ENCODE peak calls at places on chromosomes 2 and 18, in five cellular contexts. C is neural progenitor cell, T is HepG2, I is hepatocyte, N is fibroblast of lung. D is an unnamed sample.

GRCh38 chr2:96584017-96584416 is 47.5 kb downstream of the ARID5A start:
- DNase-seq in C (no peak), T (no peak), I (no peak), N (no peak), D (no peak)

GRCh38 chr2:79716266-79716665 is 203.4 kb downstream of the CTNNA2 start:
- DNase-seq in C (peak; percentile 3), T (no peak), I (no peak), N (no peak), D (no peak)

GRCh38 chr2:113834057-113834720 is 55.7 kb upstream of the ACTR3 start:
- DNase-seq in C (no peak), T (no peak), I (no peak), N (no peak), D (no peak)

GRCh38 chr2:219124379-219125110 is 36.1 kb downstream of the NHEJ1 start:
- DNase-seq in C (no peak), T (no peak), I (peak; percentile 79), N (peak; percentile 80), D (no peak)

GRCh38 chr2:43448822-43449110 is 147.1 kb downstream of the THADA start:
- DNase-seq in C (peak; percentile 30), T (no peak), I (no peak), N (no peak), D (no peak)

GRCh38 chr2:6977095-6977777 is 60.0 kb downstream of the RNF144A start:
- DNase-seq in C (no peak), T (no peak), I (peak; percentile 52), N (peak; percentile 40), D (peak; percentile 47)

GRCh38 chr2:37271376-37272067 is 40.1 kb downstream of the NDUFAF7 start:
- DNase-seq in C (no peak), T (no peak), I (no peak), N (no peak), D (no peak)

GRCh38 chr2:117931266-117931665 is 82.6 kb downstream of the CCDC93 start:
- DNase-seq in C (no peak), T (no peak), I (no peak), N (no peak), D (no peak)

GRCh38 chr18:79795446-79795845 is 2.3 kb upstream of the KCNG2 start:
- DNase-seq in C (no peak), T (peak; percentile 84), I (no peak), N (no peak), D (no peak)

GRCh38 chr2:133986076-133986837 is 267.6 kb upstream of the MGAT5 start:
- DNase-seq in C (no peak), T (no peak), I (peak; percentile 35), N (peak; percentile 3), D (no peak)

GRCh38 chr2:70510213-70510820 is 43.3 kb downstream of the TGFA start:
- DNase-seq in C (no peak), T (no peak), I (no peak), N (no peak), D (no peak)

GRCh38 chr2:135152361-135152760 is 100.3 kb downstream of the RAB3GAP1 start:
- DNase-seq in C (no peak), T (no peak), I (no peak), N (no peak), D (no peak)

DNA sequence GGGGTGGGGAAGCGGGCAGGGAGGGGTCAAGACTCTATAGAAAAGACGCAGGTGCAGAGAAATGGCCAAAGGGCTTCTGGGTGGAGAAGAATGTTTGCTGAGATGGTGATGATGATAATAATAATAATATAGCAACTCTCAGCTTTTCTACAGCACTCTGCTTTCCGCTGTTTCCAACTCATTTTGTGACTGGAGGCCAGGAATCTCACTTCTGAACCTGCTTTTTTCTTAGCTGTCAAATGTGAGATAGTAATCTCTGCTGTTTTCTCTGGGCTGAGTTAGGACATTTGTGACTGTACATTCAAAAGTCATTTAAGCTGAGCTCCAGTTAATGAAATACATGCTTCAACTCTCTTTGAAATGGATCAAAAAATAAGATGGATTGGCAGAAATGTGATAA is 58.4 kb downstream of the TNS1 start:
- DNase-seq in C (no peak), T (no peak), I (no peak), N (no peak), D (no peak)
- H3K4me3 ChIP-seq in C (no peak overlapping the region), T (peak overlapping the region; percentile 92), I (no peak overlapping the region), N (no peak overlapping the region), D (no peak overlapping the region)

GRCh38 chr18:46920067-46920466 is 2.7 kb downstream of the KATNAL2 start:
- DNase-seq in C (no peak), T (no peak), I (no peak), N (no peak), D (no peak)

GRCh38 chr18:46917808-46918600 is 602 bp downstream of the KATNAL2 start:
- DNase-seq in C (peak; percentile 48), T (no peak), I (peak; percentile 34), N (peak; percentile 61), D (no peak)

GRCh38 chr18:46917108-46917807 is at the start of the genes KATNAL2 and PIAS2:
- DNase-seq in C (peak; percentile 94), T (peak; percentile 24), I (peak; percentile 94), N (peak; percentile 72), D (peak; percentile 85)

GRCh38 chr18:46916551-46917107 is 678 bp downstream of the PIAS2 start:
- DNase-seq in C (no peak), T (peak; percentile 17), I (no peak), N (peak; percentile 42), D (peak; percentile 56)

DNA sequence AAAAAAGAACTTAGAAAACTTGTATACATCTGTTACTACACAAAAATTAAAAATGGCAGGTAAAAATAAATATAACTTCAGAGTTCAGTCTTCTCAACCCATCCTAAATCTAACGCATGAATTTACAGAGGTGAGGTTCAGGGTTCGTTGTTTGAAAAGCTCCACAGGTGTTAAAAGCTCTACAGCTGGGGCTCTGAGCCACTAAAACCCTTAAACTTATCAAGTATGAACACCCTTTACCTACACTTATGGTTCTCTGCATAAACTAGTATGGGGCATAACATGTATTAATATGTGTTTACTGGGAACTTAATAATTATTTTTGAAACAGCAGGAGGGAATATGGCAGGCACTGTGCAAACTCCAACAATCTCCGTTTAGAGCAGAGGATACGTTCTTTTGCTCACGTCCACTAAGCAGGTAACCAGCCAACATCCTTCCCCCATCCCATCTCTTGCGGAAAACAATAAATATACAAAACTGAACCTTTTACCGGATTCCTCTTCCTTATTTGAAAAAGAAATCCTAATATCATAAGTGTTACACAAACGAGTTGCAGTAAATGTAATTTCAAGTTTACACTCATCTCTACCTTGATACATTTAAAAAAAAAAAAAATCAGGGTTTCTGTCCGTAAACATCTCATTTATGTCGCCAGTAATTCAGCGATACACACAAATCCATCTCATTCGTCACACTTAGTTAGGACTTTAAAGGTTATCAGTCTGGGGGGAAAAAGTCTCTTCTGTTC is 1.3 kb downstream of the PIAS2 start:
- DNase-seq in C (no peak), T (no peak), I (no peak), N (no peak), D (no peak)
- TF ChIP-seq EZH2 in C (no peak), T (no peak), I (no peak), N (no peak), D (no peak)

DNA sequence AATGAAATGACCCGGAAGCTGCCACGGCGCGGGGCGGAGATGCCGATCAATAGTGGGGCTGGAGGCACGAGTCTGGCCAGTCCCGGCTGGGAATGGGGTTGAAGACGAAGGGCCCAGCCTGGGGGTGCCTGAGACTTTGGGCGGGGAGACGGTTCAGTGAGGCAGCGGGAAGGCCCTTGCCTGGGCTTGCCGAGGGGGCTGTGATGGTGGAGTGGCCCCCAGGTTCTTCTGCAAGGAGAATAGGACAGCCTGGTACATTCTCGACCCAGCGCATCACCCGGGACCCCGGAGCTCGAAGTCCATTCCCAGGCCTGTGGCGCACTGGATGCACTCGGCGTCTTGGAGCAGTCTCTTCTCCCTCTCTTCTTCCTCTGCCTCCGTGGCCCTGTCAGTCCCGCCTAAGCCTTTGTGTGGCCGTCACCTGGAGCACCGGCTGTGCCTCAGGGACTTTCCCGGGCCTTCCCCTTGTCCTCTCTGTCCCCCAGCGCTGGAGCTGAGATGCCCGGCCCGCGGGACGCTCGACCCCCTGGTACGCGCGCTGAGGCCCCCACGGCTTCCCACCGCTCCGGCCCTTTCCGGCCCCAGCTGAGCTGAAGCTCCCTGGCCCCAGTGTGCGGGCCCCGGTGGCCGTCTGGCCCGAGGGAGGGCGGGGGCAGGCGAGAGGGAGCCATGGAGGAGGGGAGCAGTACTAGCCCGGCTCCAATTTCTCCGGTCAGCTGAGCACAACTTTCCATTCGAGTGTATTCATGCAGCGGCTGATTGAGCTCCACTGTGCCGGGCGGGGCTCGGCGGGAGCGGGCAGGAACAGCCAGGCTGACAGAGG is 8.0 kb downstream of the SIX3 start:
- DNase-seq in C (peak; percentile 96), T (no peak), I (no peak), N (peak; percentile 51), D (no peak)
- H3K4me3 ChIP-seq in C (peak overlapping the region; percentile 42), T (peak overlapping the region; percentile 0), I (no peak overlapping the region), N (no peak overlapping the region), D (no peak overlapping the region)

GRCh38 chr2:172427990-172428840 is 829 bp downstream of the ITGA6 start:
- DNase-seq in C (peak; percentile 85), T (peak; percentile 74), I (peak; percentile 62), N (peak; percentile 23), D (peak; percentile 29)

GRCh38 chr2:172427256-172427989 is at the start of gene ITGA6:
- DNase-seq in C (peak; percentile 93), T (peak; percentile 89), I (peak; percentile 89), N (peak; percentile 50), D (peak; percentile 78)

GRCh38 chr2:172425336-172425735 is 2.0 kb upstream of the ITGA6 start:
- DNase-seq in C (peak; percentile 26), T (no peak), I (no peak), N (no peak), D (no peak)

GRCh38 chr2:172428841-172429173 is 1.4 kb downstream of the ITGA6 start:
- DNase-seq in C (no peak), T (peak; percentile 64), I (no peak), N (no peak), D (no peak)

DNA sequence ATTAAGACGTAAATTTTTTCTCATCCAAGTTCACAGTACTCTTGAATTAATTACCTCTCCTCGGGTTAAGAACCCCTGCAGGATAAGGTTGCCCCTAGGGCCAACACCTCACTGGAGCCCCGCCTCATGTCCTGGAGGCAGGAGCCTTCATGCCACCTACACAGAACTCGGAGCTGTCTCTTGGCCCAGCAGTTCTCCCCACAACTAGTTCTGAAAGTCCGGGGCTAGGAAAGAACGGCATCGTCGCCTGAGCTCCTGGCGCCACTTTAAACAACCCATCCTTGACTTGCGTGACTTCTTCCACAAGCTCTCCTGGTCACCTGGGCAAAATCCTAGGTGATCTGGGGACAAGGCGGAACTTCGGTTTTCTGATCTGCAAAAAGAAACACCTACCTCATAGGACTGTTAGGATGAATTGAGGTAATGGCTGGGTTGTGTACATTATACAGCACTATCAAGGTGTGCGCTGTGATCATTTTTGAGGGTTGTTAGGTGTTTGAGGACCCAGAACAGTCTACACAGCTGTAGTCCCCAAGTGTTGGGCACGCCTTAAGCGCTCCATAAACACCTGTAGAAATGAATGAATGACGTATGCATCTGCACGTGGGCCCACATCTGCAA is 641 bp upstream of the ITGA6 start:
- DNase-seq in C (no peak), T (no peak), I (no peak), N (no peak), D (no peak)
- TF ChIP-seq EZH2 in C (no peak), T (no peak), I (no peak), N (no peak), D (no peak)

D was measured in endothelial cell of umbilical vein.